ENCODE peak calls at places on chromosomes 11 and 22, in five cellular contexts. H is GM12878, E is dorsolateral prefrontal cortex, F is cardiac fibroblast, Y is A549. D is an unnamed sample.

GRCh38 chr22:22156716-22157499 is 87.7 kb upstream of the VPREB1 start:
- DNase-seq in Y (peak), F (peak), E (no peak), H (peak), D (peak)

GRCh38 chr11:94658386-94658785 is 91.2 kb downstream of the PIWIL4 start:
- DNase-seq in Y (no peak), E (no peak), H (no peak), F (no peak), D (no peak)

GRCh38 chr11:33461726-33462125 is 204.5 kb downstream of the HIPK3 start:
- DNase-seq in H (no peak), E (no peak), Y (no peak), F (no peak), D (no peak)

GRCh38 chr22:33909075-33909458 is 11.2 kb downstream of the LARGE1 start:
- DNase-seq in E (no peak), H (no peak), F (peak), Y (peak), D (no peak)

GRCh38 chr22:29877620-29878019 is 5.4 kb upstream of the MTMR3 start:
- DNase-seq in F (peak), E (no peak), Y (no peak), H (no peak), D (no peak)

GRCh38 chr11:72743321-72744221 is 8.6 kb downstream of the ARAP1 start:
- DNase-seq in E (peak), Y (no peak), H (no peak), F (no peak), D (peak)

GRCh38 chr11:66081505-66081904 is 11.4 kb downstream of the PACS1 start:
- DNase-seq in E (peak), F (peak), Y (no peak), H (no peak), D (peak)

GRCh38 chr11:32386770-32387377 is 48.5 kb downstream of the WT1 start:
- DNase-seq in E (no peak), F (peak), H (no peak), Y (no peak), D (no peak)

GRCh38 chr22:47460870-47461269 is 698.4 kb downstream of the TBC1D22A start:
- DNase-seq in H (no peak), E (no peak), F (no peak), Y (peak), D (no peak)

GRCh38 chr11:17954395-17955252 is 58.2 kb downstream of the SERGEF start:
- DNase-seq in F (no peak), E (no peak), Y (no peak), H (no peak), D (no peak)

GRCh38 chr11:126282742-126283591 is at the start of gene TIRAP:
- DNase-seq in E (peak), H (no peak), F (peak), Y (peak), D (peak)

DNA sequence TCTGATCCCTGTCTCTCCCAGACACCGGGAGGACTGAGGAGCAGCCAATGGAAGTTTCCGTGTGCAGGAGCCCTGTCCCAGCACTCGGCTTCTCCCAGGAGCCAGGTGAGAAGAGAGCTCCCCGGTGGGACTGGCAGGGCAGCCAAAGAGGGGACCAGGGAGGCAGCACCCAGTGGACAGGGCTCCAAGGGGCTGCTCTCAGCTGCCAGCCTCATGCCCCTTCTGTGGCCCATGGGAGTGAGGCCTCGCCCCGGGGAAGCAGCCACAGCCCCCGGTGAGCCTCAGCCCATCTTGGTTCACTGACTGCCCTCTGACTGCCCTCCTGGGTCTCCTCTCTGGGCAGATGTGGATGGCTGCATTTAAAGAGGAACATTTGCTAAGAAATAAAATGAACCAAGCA is 6.8 kb downstream of the SCO2 start:
- DNase-seq in E (no peak), H (no peak), F (no peak), Y (no peak), D (no peak)
- H3K4me3 ChIP-seq in E (no peak), H (no peak), F (no peak), Y (no peak), D (no peak)

DNA sequence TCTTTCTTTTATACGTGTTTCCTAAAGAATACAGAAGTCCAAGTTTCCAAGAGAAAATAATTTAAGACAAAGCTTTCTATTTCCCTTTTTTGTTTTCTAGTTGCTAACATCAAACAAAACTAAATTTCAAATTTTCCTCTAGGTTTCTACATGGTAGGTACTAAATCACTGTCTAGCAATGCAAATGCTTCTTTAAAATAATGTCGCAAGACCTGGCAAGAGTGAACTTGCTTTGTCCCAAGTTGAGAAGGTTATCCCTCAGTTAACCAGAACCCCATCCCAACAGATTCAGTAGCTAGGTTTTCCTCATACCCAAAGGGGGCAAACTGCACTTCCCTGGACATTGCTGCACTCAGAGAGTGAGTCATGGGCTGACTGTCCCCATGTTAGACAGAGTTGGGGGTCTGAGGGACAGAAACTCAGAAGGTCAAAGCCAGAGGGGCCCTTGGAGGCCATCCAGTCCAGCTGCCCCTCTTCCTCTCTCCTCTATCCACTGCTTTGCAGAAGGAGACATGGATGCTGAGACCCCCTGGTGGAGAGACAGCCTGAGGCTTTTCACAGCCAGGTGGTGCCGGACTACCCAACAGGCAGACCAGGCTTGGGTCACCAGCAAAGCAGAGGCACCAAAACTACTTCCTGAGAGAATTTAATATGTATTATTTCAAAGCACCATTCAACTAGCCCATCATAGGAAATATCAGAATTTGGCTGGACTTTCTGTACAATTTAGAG is 23.1 kb downstream of the OR2AT4 start:
- DNase-seq in E (no peak), H (no peak), F (no peak), Y (no peak), D (no peak)
- TF ChIP-seq CTCF in E (no peak), H (peak), F (no peak), Y (no peak), D (no peak)

GRCh38 chr22:45571089-45571488 is 68.4 kb downstream of the FBLN1 start:
- DNase-seq in H (no peak), F (no peak), E (no peak), Y (no peak), D (no peak)
- H3K4me3 ChIP-seq in H (no peak), F (no peak), E (no peak), Y (no peak), D (no peak)

DNA sequence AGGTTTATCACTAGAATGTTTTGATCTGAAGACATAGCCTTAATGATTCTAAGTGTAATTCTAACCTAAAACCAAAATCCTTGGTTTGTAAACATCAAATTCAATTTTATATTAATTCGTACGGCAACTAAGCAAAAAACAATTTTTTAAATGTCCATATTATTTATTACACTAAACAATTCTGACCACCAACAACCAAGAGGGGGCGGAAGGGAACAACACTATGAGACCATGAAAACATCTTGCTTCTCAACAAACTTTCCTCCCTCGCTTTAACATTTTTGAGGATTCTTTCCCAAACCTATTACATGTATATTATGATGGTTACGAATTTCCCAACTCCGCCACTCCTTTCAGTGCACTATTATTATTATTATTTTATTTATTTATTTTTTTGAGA is 6.5 kb upstream of the UCP2 start:
- DNase-seq in F (no peak), Y (no peak), E (no peak), H (no peak), D (no peak)
- TF ChIP-seq CTCF in F (no peak), Y (no peak), E (no peak), H (no peak), D (peak)

DNA sequence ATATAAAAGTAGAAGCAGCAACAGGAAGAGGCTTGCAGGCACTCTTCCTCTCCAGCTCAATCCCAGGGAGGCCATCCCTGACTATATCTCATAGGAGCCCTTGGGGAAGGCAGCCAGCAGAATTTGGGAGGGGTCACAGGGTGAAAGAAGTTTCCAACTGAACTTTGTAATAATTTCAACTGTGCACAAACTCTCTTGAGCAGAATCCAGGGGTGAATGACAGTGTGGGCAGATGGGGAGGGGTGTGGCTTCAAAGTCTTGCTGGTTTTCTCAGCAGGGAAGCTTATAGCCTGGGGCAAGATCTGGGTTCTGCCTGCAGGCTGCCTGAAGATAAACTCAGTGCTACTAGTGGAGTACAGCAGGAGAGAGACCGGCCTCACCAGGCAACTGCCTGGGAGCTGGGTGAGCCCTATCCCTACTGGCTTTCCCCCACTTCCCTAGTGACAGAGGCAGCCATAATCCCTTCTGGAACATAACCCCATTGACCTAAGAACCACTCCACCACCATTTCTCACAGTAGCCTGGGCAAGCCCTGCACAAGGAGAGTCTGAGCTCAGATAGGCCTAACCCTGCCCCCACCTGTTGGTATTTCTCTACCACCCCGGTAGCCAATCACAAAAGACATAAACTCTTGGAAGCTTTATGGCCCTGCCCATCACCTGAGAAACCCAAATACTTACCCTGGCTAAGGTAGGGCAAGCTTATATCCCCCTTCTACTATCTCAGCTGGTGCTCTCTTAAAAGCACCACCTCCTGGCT is 17.8 kb upstream of the TTC12 start:
- DNase-seq in Y (no peak), H (no peak), E (no peak), F (no peak), D (no peak)
- H3K4me3 ChIP-seq in Y (no peak), H (no peak), E (no peak), F (no peak), D (no peak)

D was measured in GM06990.